ENCODE peak calls at places on chromosomes 12 and 14, in five cellular contexts. U is K562, P is HepG2, R is HCT116, O is SK-N-SH. H is an unnamed sample.

GRCh38 chr12:69779928-69780327 is 41.3 kb downstream of the RAB3IP start:
- DNase-seq in U (peak; percentile 63), P (no peak), R (peak; percentile 27), O (peak; percentile 28), H (no peak)

GRCh38 chr12:98812225-98812624 is 167.1 kb downstream of the APAF1 start:
- DNase-seq in U (no peak), P (no peak), R (no peak), O (no peak), H (no peak)

GRCh38 chr12:63989301-63989845 is 144.9 kb downstream of the SRGAP1 start:
- DNase-seq in U (no peak), P (peak; percentile 55), R (no peak), O (no peak), H (no peak)

GRCh38 chr14:95510804-95511203 is 5.6 kb downstream of the SYNE3 start:
- DNase-seq in U (no peak), P (no peak), R (no peak), O (no peak), H (no peak)

GRCh38 chr14:99517643-99518381 is 36.6 kb downstream of the CCNK start:
- DNase-seq in U (no peak), P (no peak), R (no peak), O (peak; percentile 27), H (no peak)

GRCh38 chr14:71606575-71606974 is 325.7 kb upstream of the RGS6 start:
- DNase-seq in U (no peak), P (no peak), R (no peak), O (no peak), H (no peak)

GRCh38 chr14:31071151-31071550 is 45.0 kb upstream of the STRN3 start:
- DNase-seq in U (no peak), P (no peak), R (no peak), O (no peak), H (no peak)

GRCh38 chr12:109302358-109302757 is 6.7 kb downstream of the FOXN4 start:
- DNase-seq in U (no peak), P (no peak), R (no peak), O (no peak), H (no peak)

GRCh38 chr12:89752331-89752730 is 43.7 kb upstream of the ATP2B1 start:
- DNase-seq in U (no peak), P (no peak), R (no peak), O (no peak), H (no peak)

GRCh38 chr12:19130224-19131019 is 889 bp downstream of the PLEKHA5 start:
- DNase-seq in U (peak; percentile 52), P (no peak), R (no peak), O (peak; percentile 69), H (no peak)

GRCh38 chr12:906077-906585 is 43.4 kb downstream of the RAD52 start:
- DNase-seq in U (no peak), P (no peak), R (no peak), O (no peak), H (no peak)

GRCh38 chr14:37172024-37172869 is at the start of gene SLC25A21:
- DNase-seq in U (peak; percentile 63), P (peak; percentile 85), R (peak; percentile 71), O (no peak), H (peak; percentile 62)

GRCh38 chr12:130477221-130477620 is 139.5 kb downstream of the PIWIL1 start:
- DNase-seq in U (no peak), P (no peak), R (no peak), O (no peak), H (no peak)

GRCh38 chr12:11797317-11797913 is 147.9 kb downstream of the ETV6 start:
- DNase-seq in U (no peak), P (peak; percentile 28), R (no peak), O (no peak), H (no peak)

GRCh38 chr12:49827351-49828099 is 688 bp downstream of the NCKAP5L start:
- DNase-seq in U (peak; percentile 83), P (peak; percentile 71), R (no peak), O (peak; percentile 85), H (no peak)

GRCh38 chr12:12443482-12443881 is 86.6 kb downstream of the BORCS5 start:
- DNase-seq in U (no peak), P (no peak), R (no peak), O (no peak), H (no peak)

GRCh38 chr14:75504411-75504810 is 17.9 kb upstream of the BATF start:
- DNase-seq in U (no peak), P (peak; percentile 45), R (no peak), O (no peak), H (no peak)

GRCh38 chr14:24911324-24912095 is 138.4 kb downstream of the STXBP6 start:
- DNase-seq in U (no peak), P (no peak), R (no peak), O (no peak), H (no peak)

GRCh38 chr12:70948976-70949336 is 28.4 kb upstream of the PTPRR start:
- DNase-seq in U (no peak), P (no peak), R (no peak), O (no peak), H (no peak)

GRCh38 chr12:108597559-108598471 is at the start of gene TMEM119:
- DNase-seq in U (no peak), P (no peak), R (no peak), O (peak; percentile 91), H (no peak)

GRCh38 chr12:48815281-48816110 is 2.8 kb upstream of the CACNB3 start:
- DNase-seq in U (peak; percentile 86), P (peak; percentile 41), R (peak; percentile 49), O (peak; percentile 89), H (peak; percentile 48)

GRCh38 chr12:127711108-127711507 is 555.9 kb upstream of the TMEM132C start:
- DNase-seq in U (no peak), P (no peak), R (no peak), O (no peak), H (no peak)

GRCh38 chr12:51820721-51821422 is 27.6 kb downstream of the FIGNL2 start:
- DNase-seq in U (no peak), P (no peak), R (no peak), O (peak; percentile 97), H (no peak)

GRCh38 chr14:92465353-92466067 is 48.1 kb upstream of the RIN3 start:
- DNase-seq in U (no peak), P (no peak), R (no peak), O (no peak), H (no peak)

GRCh38 chr12:58416211-58416610 is 474.8 kb downstream of the ATP23 start:
- DNase-seq in U (no peak), P (no peak), R (no peak), O (no peak), H (no peak)

GRCh38 chr12:58415716-58416115 is 474.3 kb downstream of the ATP23 start:
- DNase-seq in U (no peak), P (no peak), R (no peak), O (no peak), H (no peak)

GRCh38 chr12:58413794-58414193 is 472.4 kb downstream of the ATP23 start:
- DNase-seq in U (no peak), P (no peak), R (no peak), O (no peak), H (no peak)

GRCh38 chr12:58414398-58414871 is 473.1 kb downstream of the ATP23 start:
- DNase-seq in U (no peak), P (no peak), R (no peak), O (no peak), H (no peak)

GRCh38 chr12:58412466-58412865 is 471.1 kb downstream of the ATP23 start:
- DNase-seq in U (no peak), P (no peak), R (no peak), O (no peak), H (no peak)
- TF ChIP-seq POLR2AphosphoS5 in U (no peak), P (no peak), R (no peak), O (no peak), H (no peak)

GRCh38 chr14:53695692-53696091 is 260.9 kb downstream of the BMP4 start:
- DNase-seq in U (no peak), P (no peak), R (no peak), O (no peak), H (no peak)
- TF ChIP-seq SIN3A in U (no peak), P (no peak), R (no peak), O (no peak), H (no peak)

GRCh38 chr12:82461393-82461792 is 103.1 kb downstream of the METTL25 start:
- DNase-seq in U (no peak), P (peak; percentile 13), R (no peak), O (no peak), H (no peak)
- TF ChIP-seq REST in U (no peak), P (no peak), R (no peak), O (no peak), H (no peak)

GRCh38 chr14:59481407-59482119 is 2.6 kb downstream of the L3HYPDH start:
- DNase-seq in U (no peak), P (peak; percentile 18), R (no peak), O (no peak), H (no peak)
- TF ChIP-seq POLR2AphosphoS5 in U (no peak), P (no peak), R (no peak), O (no peak), H (no peak)

DNA sequence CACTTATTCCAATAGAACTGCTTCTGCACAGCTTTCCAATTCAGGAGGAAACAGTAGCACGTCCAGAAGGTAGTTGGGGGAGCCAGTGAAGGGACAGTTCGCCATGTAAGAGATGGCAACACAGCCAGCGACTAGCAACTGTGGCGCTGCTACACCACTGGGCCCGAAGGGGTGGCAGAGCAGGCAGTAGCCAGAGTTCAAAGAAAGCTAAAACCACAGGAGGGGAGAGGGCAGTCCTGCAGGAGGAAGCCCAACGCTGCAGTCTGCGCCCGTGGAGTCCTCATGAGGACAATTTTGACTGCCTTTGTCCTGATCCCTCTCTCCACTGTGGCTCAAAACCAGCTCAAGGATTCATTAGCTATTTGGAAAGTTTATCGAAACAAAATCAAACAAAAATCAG is 591.2 kb downstream of the VRK1 start:
- DNase-seq in U (no peak), P (no peak), R (no peak), O (no peak), H (no peak)
- TF ChIP-seq SIN3A in U (no peak), P (no peak), R (no peak), O (no peak), H (no peak)

GRCh38 chr12:46524778-46525177 is 152.2 kb upstream of the SLC38A2 start:
- DNase-seq in U (no peak), P (no peak), R (no peak), O (peak; percentile 27), H (no peak)
- TF ChIP-seq REST in U (no peak), P (no peak), R (no peak), O (peak; percentile 45), H (no peak)

H was measured in Panc1.